ENCODE peak calls at places on chromosome 7, in eight cellular contexts. One of them, this sample, is unnamed.

GRCh38 chr7:47292832-47293309 is 289.0 kb downstream of the TNS3 start:
- DNase-seq in upper lobe of right lung: no peak
- DNase-seq in pancreas: no peak
- DNase-seq in type B pancreatic cell: no peak
- DNase-seq in fibroblast of mammary gland: no peak
- DNase-seq in astrocyte of the cerebellum: no peak
- DNase-seq in fibroblast of the aortic adventitia: peak
- DNase-seq in cardiac fibroblast: peak
- DNase-seq in this sample: no peak

GRCh38 chr7:47408675-47409074 is 173.2 kb downstream of the TNS3 start:
- DNase-seq in upper lobe of right lung: no peak
- DNase-seq in pancreas: no peak
- DNase-seq in type B pancreatic cell: no peak
- DNase-seq in fibroblast of mammary gland: no peak
- DNase-seq in astrocyte of the cerebellum: no peak
- DNase-seq in fibroblast of the aortic adventitia: no peak
- DNase-seq in cardiac fibroblast: no peak
- DNase-seq in this sample: no peak

GRCh38 chr7:102933763-102934162 is 21.0 kb downstream of the LRRC17 start:
- DNase-seq in upper lobe of right lung: peak
- DNase-seq in pancreas: no peak
- DNase-seq in type B pancreatic cell: no peak
- DNase-seq in fibroblast of mammary gland: peak
- DNase-seq in astrocyte of the cerebellum: peak
- DNase-seq in fibroblast of the aortic adventitia: peak
- DNase-seq in cardiac fibroblast: peak
- DNase-seq in this sample: no peak

GRCh38 chr7:100572281-100572948 is 1.3 kb downstream of the SAP25 start:
- DNase-seq in upper lobe of right lung: peak
- DNase-seq in pancreas: peak
- DNase-seq in type B pancreatic cell: peak
- DNase-seq in fibroblast of mammary gland: no peak
- DNase-seq in astrocyte of the cerebellum: no peak
- DNase-seq in fibroblast of the aortic adventitia: no peak
- DNase-seq in cardiac fibroblast: no peak
- DNase-seq in this sample: no peak

GRCh38 chr7:2151235-2151634 is 81.5 kb downstream of the MAD1L1 start:
- DNase-seq in upper lobe of right lung: no peak
- DNase-seq in pancreas: no peak
- DNase-seq in type B pancreatic cell: no peak
- DNase-seq in fibroblast of mammary gland: no peak
- DNase-seq in astrocyte of the cerebellum: no peak
- DNase-seq in fibroblast of the aortic adventitia: no peak
- DNase-seq in cardiac fibroblast: no peak
- DNase-seq in this sample: no peak

GRCh38 chr7:70618020-70618551 is 513.9 kb upstream of the GALNT17 start:
- DNase-seq in upper lobe of right lung: no peak
- DNase-seq in pancreas: no peak
- DNase-seq in type B pancreatic cell: no peak
- DNase-seq in fibroblast of mammary gland: no peak
- DNase-seq in astrocyte of the cerebellum: no peak
- DNase-seq in fibroblast of the aortic adventitia: no peak
- DNase-seq in cardiac fibroblast: no peak
- DNase-seq in this sample: no peak

GRCh38 chr7:97025983-97026704 is 1.5 kb upstream of the DLX5 start:
- DNase-seq in upper lobe of right lung: no peak
- DNase-seq in pancreas: peak
- DNase-seq in type B pancreatic cell: no peak
- DNase-seq in fibroblast of mammary gland: no peak
- DNase-seq in astrocyte of the cerebellum: no peak
- DNase-seq in fibroblast of the aortic adventitia: no peak
- DNase-seq in cardiac fibroblast: peak
- DNase-seq in this sample: no peak

GRCh38 chr7:106486331-106486730 is 174.6 kb downstream of the CCDC71L start:
- DNase-seq in upper lobe of right lung: no peak
- DNase-seq in pancreas: no peak
- DNase-seq in type B pancreatic cell: no peak
- DNase-seq in fibroblast of mammary gland: peak
- DNase-seq in astrocyte of the cerebellum: peak
- DNase-seq in fibroblast of the aortic adventitia: peak
- DNase-seq in cardiac fibroblast: peak
- DNase-seq in this sample: no peak

GRCh38 chr7:100430450-100431285 is 1.0 kb downstream of the MEPCE start:
- DNase-seq in upper lobe of right lung: peak
- DNase-seq in pancreas: peak
- DNase-seq in type B pancreatic cell: no peak
- DNase-seq in fibroblast of mammary gland: peak
- DNase-seq in astrocyte of the cerebellum: no peak
- DNase-seq in fibroblast of the aortic adventitia: no peak
- DNase-seq in cardiac fibroblast: peak
- DNase-seq in this sample: no peak

GRCh38 chr7:75531359-75531821 is 39.3 kb downstream of the SPDYE5 start:
- DNase-seq in upper lobe of right lung: peak
- DNase-seq in pancreas: no peak
- DNase-seq in type B pancreatic cell: peak
- DNase-seq in fibroblast of mammary gland: no peak
- DNase-seq in astrocyte of the cerebellum: no peak
- DNase-seq in fibroblast of the aortic adventitia: no peak
- DNase-seq in cardiac fibroblast: no peak
- DNase-seq in this sample: peak

GRCh38 chr7:156096806-156097538 is 284.7 kb upstream of the SHH start:
- DNase-seq in upper lobe of right lung: peak
- DNase-seq in pancreas: no peak
- DNase-seq in type B pancreatic cell: peak
- DNase-seq in fibroblast of mammary gland: no peak
- DNase-seq in astrocyte of the cerebellum: peak
- DNase-seq in fibroblast of the aortic adventitia: no peak
- DNase-seq in cardiac fibroblast: no peak
- DNase-seq in this sample: peak

GRCh38 chr7:2860627-2861133 is 16.6 kb upstream of the GNA12 start:
- DNase-seq in upper lobe of right lung: peak
- DNase-seq in pancreas: peak
- DNase-seq in type B pancreatic cell: no peak
- DNase-seq in fibroblast of mammary gland: no peak
- DNase-seq in astrocyte of the cerebellum: peak
- DNase-seq in fibroblast of the aortic adventitia: no peak
- DNase-seq in cardiac fibroblast: no peak
- DNase-seq in this sample: no peak

GRCh38 chr7:30923774-30924413 is 12.2 kb downstream of the AQP1 start:
- DNase-seq in upper lobe of right lung: peak
- DNase-seq in pancreas: peak
- DNase-seq in type B pancreatic cell: peak
- DNase-seq in fibroblast of mammary gland: no peak
- DNase-seq in astrocyte of the cerebellum: no peak
- DNase-seq in fibroblast of the aortic adventitia: no peak
- DNase-seq in cardiac fibroblast: no peak
- DNase-seq in this sample: peak

GRCh38 chr7:158934628-158935027 is 78.3 kb downstream of the DYNC2I1 start:
- DNase-seq in upper lobe of right lung: no peak
- DNase-seq in pancreas: no peak
- DNase-seq in type B pancreatic cell: no peak
- DNase-seq in fibroblast of mammary gland: no peak
- DNase-seq in astrocyte of the cerebellum: no peak
- DNase-seq in fibroblast of the aortic adventitia: no peak
- DNase-seq in cardiac fibroblast: no peak
- DNase-seq in this sample: peak

GRCh38 chr7:100080895-100081534 is 508 bp downstream of the ZNF3 start:
- DNase-seq in upper lobe of right lung: no peak
- DNase-seq in pancreas: no peak
- DNase-seq in type B pancreatic cell: no peak
- DNase-seq in fibroblast of mammary gland: no peak
- DNase-seq in astrocyte of the cerebellum: no peak
- DNase-seq in fibroblast of the aortic adventitia: no peak
- DNase-seq in cardiac fibroblast: no peak
- DNase-seq in this sample: no peak

GRCh38 chr7:128266891-128267839 is 26.1 kb downstream of the LEP start:
- DNase-seq in upper lobe of right lung: peak
- DNase-seq in pancreas: peak
- DNase-seq in type B pancreatic cell: no peak
- DNase-seq in fibroblast of mammary gland: peak
- DNase-seq in astrocyte of the cerebellum: peak
- DNase-seq in fibroblast of the aortic adventitia: peak
- DNase-seq in cardiac fibroblast: peak
- DNase-seq in this sample: peak

GRCh38 chr7:88153378-88153777 is 66.5 kb downstream of the SRI start:
- DNase-seq in upper lobe of right lung: no peak
- DNase-seq in pancreas: no peak
- DNase-seq in type B pancreatic cell: no peak
- DNase-seq in fibroblast of mammary gland: no peak
- DNase-seq in astrocyte of the cerebellum: no peak
- DNase-seq in fibroblast of the aortic adventitia: no peak
- DNase-seq in cardiac fibroblast: no peak
- DNase-seq in this sample: no peak

GRCh38 chr7:87456247-87456646 is 19.2 kb downstream of the ABCB4 start:
- DNase-seq in upper lobe of right lung: no peak
- DNase-seq in pancreas: no peak
- DNase-seq in type B pancreatic cell: no peak
- DNase-seq in fibroblast of mammary gland: no peak
- DNase-seq in astrocyte of the cerebellum: no peak
- DNase-seq in fibroblast of the aortic adventitia: no peak
- DNase-seq in cardiac fibroblast: no peak
- DNase-seq in this sample: no peak

GRCh38 chr7:151059362-151060112 is at the start of gene SLC4A2:
- DNase-seq in upper lobe of right lung: peak
- DNase-seq in pancreas: peak
- DNase-seq in type B pancreatic cell: peak
- DNase-seq in fibroblast of mammary gland: peak
- DNase-seq in astrocyte of the cerebellum: no peak
- DNase-seq in fibroblast of the aortic adventitia: peak
- DNase-seq in cardiac fibroblast: peak
- DNase-seq in this sample: no peak

GRCh38 chr7:31071316-31071715 is 19.2 kb downstream of the ADCYAP1R1 start:
- DNase-seq in upper lobe of right lung: peak
- DNase-seq in pancreas: no peak
- DNase-seq in type B pancreatic cell: no peak
- DNase-seq in fibroblast of mammary gland: no peak
- DNase-seq in astrocyte of the cerebellum: no peak
- DNase-seq in fibroblast of the aortic adventitia: no peak
- DNase-seq in cardiac fibroblast: no peak
- DNase-seq in this sample: no peak

GRCh38 chr7:29987821-29988317 is 1.7 kb downstream of the SCRN1 start:
- DNase-seq in upper lobe of right lung: no peak
- DNase-seq in pancreas: no peak
- DNase-seq in type B pancreatic cell: no peak
- DNase-seq in fibroblast of mammary gland: peak
- DNase-seq in astrocyte of the cerebellum: peak
- DNase-seq in fibroblast of the aortic adventitia: peak
- DNase-seq in cardiac fibroblast: peak
- DNase-seq in this sample: no peak

GRCh38 chr7:67692425-67692824 is 695.8 kb downstream of the TYW1 start:
- DNase-seq in upper lobe of right lung: no peak
- DNase-seq in pancreas: no peak
- DNase-seq in type B pancreatic cell: no peak
- DNase-seq in fibroblast of mammary gland: peak
- DNase-seq in astrocyte of the cerebellum: no peak
- DNase-seq in fibroblast of the aortic adventitia: no peak
- DNase-seq in cardiac fibroblast: peak
- DNase-seq in this sample: no peak

GRCh38 chr7:76428149-76428823 is 3.5 kb downstream of the ZP3 start:
- DNase-seq in upper lobe of right lung: no peak
- DNase-seq in pancreas: no peak
- DNase-seq in type B pancreatic cell: no peak
- DNase-seq in fibroblast of mammary gland: no peak
- DNase-seq in astrocyte of the cerebellum: no peak
- DNase-seq in fibroblast of the aortic adventitia: no peak
- DNase-seq in cardiac fibroblast: no peak
- DNase-seq in this sample: no peak

GRCh38 chr7:22934473-22935065 is 79.4 kb downstream of the HYCC1 start:
- DNase-seq in upper lobe of right lung: no peak
- DNase-seq in pancreas: no peak
- DNase-seq in type B pancreatic cell: no peak
- DNase-seq in fibroblast of mammary gland: peak
- DNase-seq in astrocyte of the cerebellum: no peak
- DNase-seq in fibroblast of the aortic adventitia: peak
- DNase-seq in cardiac fibroblast: no peak
- DNase-seq in this sample: no peak

GRCh38 chr7:148611692-148612091 is 21.1 kb downstream of the C7orf33 start:
- DNase-seq in upper lobe of right lung: no peak
- DNase-seq in pancreas: no peak
- DNase-seq in type B pancreatic cell: no peak
- DNase-seq in fibroblast of mammary gland: no peak
- DNase-seq in astrocyte of the cerebellum: no peak
- DNase-seq in fibroblast of the aortic adventitia: no peak
- DNase-seq in cardiac fibroblast: no peak
- DNase-seq in this sample: no peak
- TF ChIP-seq CTCF in upper lobe of right lung: no peak
- TF ChIP-seq CTCF in pancreas: no peak
- TF ChIP-seq CTCF in type B pancreatic cell: no peak
- TF ChIP-seq CTCF in fibroblast of mammary gland: no peak
- TF ChIP-seq CTCF in astrocyte of the cerebellum: no peak
- TF ChIP-seq CTCF in fibroblast of the aortic adventitia: no peak
- TF ChIP-seq CTCF in cardiac fibroblast: no peak
- TF ChIP-seq CTCF in this sample: no peak

GRCh38 chr7:36149694-36150452 is 3.2 kb upstream of the EEPD1 start:
- DNase-seq in upper lobe of right lung: no peak
- DNase-seq in pancreas: no peak
- DNase-seq in type B pancreatic cell: no peak
- DNase-seq in fibroblast of mammary gland: no peak
- DNase-seq in astrocyte of the cerebellum: no peak
- DNase-seq in fibroblast of the aortic adventitia: no peak
- DNase-seq in cardiac fibroblast: no peak
- DNase-seq in this sample: no peak
- TF ChIP-seq CTCF in upper lobe of right lung: no peak
- TF ChIP-seq CTCF in pancreas: no peak
- TF ChIP-seq CTCF in type B pancreatic cell: no peak
- TF ChIP-seq CTCF in fibroblast of mammary gland: no peak
- TF ChIP-seq CTCF in astrocyte of the cerebellum: no peak
- TF ChIP-seq CTCF in fibroblast of the aortic adventitia: no peak
- TF ChIP-seq CTCF in cardiac fibroblast: no peak
- TF ChIP-seq CTCF in this sample: no peak

GRCh38 chr7:27564881-27565482 is 97.7 kb downstream of the HIBADH start:
- DNase-seq in upper lobe of right lung: no peak
- DNase-seq in pancreas: no peak
- DNase-seq in type B pancreatic cell: no peak
- DNase-seq in fibroblast of mammary gland: no peak
- DNase-seq in astrocyte of the cerebellum: no peak
- DNase-seq in fibroblast of the aortic adventitia: no peak
- DNase-seq in cardiac fibroblast: no peak
- DNase-seq in this sample: no peak

GRCh38 chr7:27555670-27556069 is 107.0 kb downstream of the HIBADH start:
- DNase-seq in upper lobe of right lung: no peak
- DNase-seq in pancreas: no peak
- DNase-seq in type B pancreatic cell: no peak
- DNase-seq in fibroblast of mammary gland: no peak
- DNase-seq in astrocyte of the cerebellum: no peak
- DNase-seq in fibroblast of the aortic adventitia: no peak
- DNase-seq in cardiac fibroblast: no peak
- DNase-seq in this sample: no peak

GRCh38 chr7:27554826-27555225 is 107.9 kb downstream of the HIBADH start:
- DNase-seq in upper lobe of right lung: no peak
- DNase-seq in pancreas: no peak
- DNase-seq in type B pancreatic cell: no peak
- DNase-seq in fibroblast of mammary gland: no peak
- DNase-seq in astrocyte of the cerebellum: no peak
- DNase-seq in fibroblast of the aortic adventitia: no peak
- DNase-seq in cardiac fibroblast: no peak
- DNase-seq in this sample: no peak

GRCh38 chr7:27560706-27561235 is 101.9 kb downstream of the HIBADH start:
- DNase-seq in upper lobe of right lung: no peak
- DNase-seq in pancreas: no peak
- DNase-seq in type B pancreatic cell: no peak
- DNase-seq in fibroblast of mammary gland: peak
- DNase-seq in astrocyte of the cerebellum: peak
- DNase-seq in fibroblast of the aortic adventitia: peak
- DNase-seq in cardiac fibroblast: peak
- DNase-seq in this sample: no peak
- TF ChIP-seq CTCF in upper lobe of right lung: no peak
- TF ChIP-seq CTCF in pancreas: no peak
- TF ChIP-seq CTCF in type B pancreatic cell: no peak
- TF ChIP-seq CTCF in fibroblast of mammary gland: peak
- TF ChIP-seq CTCF in astrocyte of the cerebellum: no peak
- TF ChIP-seq CTCF in fibroblast of the aortic adventitia: peak
- TF ChIP-seq CTCF in cardiac fibroblast: peak
- TF ChIP-seq CTCF in this sample: no peak

GRCh38 chr7:39741942-39742623 is 118.7 kb downstream of the RALA start:
- DNase-seq in upper lobe of right lung: peak
- DNase-seq in pancreas: no peak
- DNase-seq in type B pancreatic cell: no peak
- DNase-seq in fibroblast of mammary gland: peak
- DNase-seq in astrocyte of the cerebellum: no peak
- DNase-seq in fibroblast of the aortic adventitia: peak
- DNase-seq in cardiac fibroblast: peak
- DNase-seq in this sample: no peak
- TF ChIP-seq CTCF in upper lobe of right lung: peak
- TF ChIP-seq CTCF in pancreas: no peak
- TF ChIP-seq CTCF in type B pancreatic cell: peak
- TF ChIP-seq CTCF in fibroblast of mammary gland: peak
- TF ChIP-seq CTCF in astrocyte of the cerebellum: peak
- TF ChIP-seq CTCF in fibroblast of the aortic adventitia: peak
- TF ChIP-seq CTCF in cardiac fibroblast: peak
- TF ChIP-seq CTCF in this sample: peak

This sample was measured in osteocyte.